ENCODE peak calls at places on chromosomes 16 and 17, in eight cellular contexts. T is fibroblast of pulmonary artery, I is upper lobe of left lung, F is GM06990, E is IMR-90, D is AG10803, V is A549, A is heart left ventricle. N is an unnamed sample.

GRCh38 chr17:6507535-6507934 is 48.8 kb downstream of the PITPNM3 start:
- DNase-seq in I (no peak), E (peak), F (no peak), A (no peak), D (peak), V (peak), T (peak), N (peak)

GRCh38 chr17:29572691-29573557 is 4.4 kb downstream of the TP53I13 start:
- DNase-seq in E (peak), T (peak), D (peak), F (no peak), V (no peak), I (peak), A (peak), N (peak)

GRCh38 chr17:27997522-27997921 is 45.0 kb upstream of the NLK start:
- DNase-seq in F (no peak), T (no peak), I (no peak), V (no peak), A (no peak), D (no peak), E (no peak), N (no peak)

GRCh38 chr16:75287708-75288107 is 36.3 kb upstream of the BCAR1 start:
- DNase-seq in T (no peak), F (no peak), D (no peak), A (no peak), V (no peak), I (no peak), E (no peak), N (no peak)

GRCh38 chr17:520447-521167 is 168.0 kb upstream of the RPH3AL start:
- DNase-seq in A (no peak), F (no peak), V (no peak), T (peak), I (no peak), D (no peak), E (peak), N (peak)

GRCh38 chr16:75580-76501 is 2.2 kb upstream of the MPG start:
- DNase-seq in E (peak), D (peak), A (peak), I (peak), T (peak), V (no peak), F (no peak), N (peak)

GRCh38 chr16:58348986-58349385 is 43.3 kb upstream of the GINS3 start:
- DNase-seq in V (no peak), E (no peak), T (no peak), D (no peak), A (no peak), I (no peak), F (no peak), N (no peak)

GRCh38 chr17:82019905-82020873 is 2.5 kb downstream of the CENPX start:
- DNase-seq in V (peak), I (peak), T (peak), A (peak), E (peak), F (peak), D (peak), N (peak)

GRCh38 chr17:80455328-80455710 is 21.1 kb downstream of the NPTX1 start:
- DNase-seq in T (no peak), D (no peak), E (peak), F (no peak), V (no peak), A (peak), I (no peak), N (no peak)

GRCh38 chr17:46833840-46834208 is 15.3 kb upstream of the WNT3 start:
- DNase-seq in E (no peak), D (no peak), T (no peak), A (no peak), I (no peak), V (no peak), F (no peak), N (no peak)

GRCh38 chr16:80174416-80174815 is 366.4 kb upstream of the DYNLRB2 start:
- DNase-seq in F (no peak), I (no peak), D (peak), E (peak), V (peak), A (no peak), T (peak), N (peak)

GRCh38 chr17:44322236-44322895 is 2.3 kb downstream of the SLC25A39 start:
- DNase-seq in T (no peak), A (no peak), V (no peak), E (no peak), F (no peak), D (no peak), I (no peak), N (no peak)

GRCh38 chr16:27476240-27476639 is 73.5 kb downstream of the GTF3C1 start:
- DNase-seq in E (peak), A (no peak), T (no peak), V (no peak), F (no peak), D (no peak), I (no peak), N (no peak)

GRCh38 chr16:74448990-74449389 is 27.7 kb upstream of the CLEC18B start:
- DNase-seq in F (no peak), A (peak), V (peak), E (peak), I (no peak), T (peak), D (peak), N (peak)

GRCh38 chr17:37512442-37513070 is 22.9 kb downstream of the DUSP14 start:
- DNase-seq in F (no peak), T (no peak), A (no peak), E (no peak), D (no peak), V (no peak), I (no peak), N (no peak)

GRCh38 chr17:44269795-44270320 is 1.9 kb upstream of the SLC4A1 start:
- DNase-seq in F (no peak), V (no peak), A (no peak), D (no peak), T (no peak), E (no peak), I (peak), N (no peak)

GRCh38 chr16:23987443-23987842 is 151.7 kb downstream of the PRKCB start:
- DNase-seq in E (no peak), F (peak), V (no peak), A (no peak), D (no peak), I (no peak), T (no peak), N (no peak)

GRCh38 chr17:57924677-57925076 is 30.5 kb downstream of the CUEDC1 start:
- DNase-seq in V (no peak), E (no peak), D (no peak), F (no peak), A (no peak), I (no peak), T (no peak), N (no peak)

GRCh38 chr17:45123930-45124796 is 8.2 kb downstream of the PLCD3 start:
- DNase-seq in F (no peak), I (no peak), V (peak), A (no peak), E (peak), D (peak), T (peak), N (peak)

GRCh38 chr17:69123626-69124025 is 18.1 kb downstream of the ABCA6 start:
- DNase-seq in T (no peak), I (no peak), V (no peak), E (no peak), D (no peak), A (no peak), F (no peak), N (no peak)

GRCh38 chr17:58402679-58403078 is 14.7 kb downstream of the RNF43 start:
- DNase-seq in I (no peak), T (peak), F (no peak), D (peak), A (no peak), V (no peak), E (no peak), N (peak)

GRCh38 chr17:39194985-39195524 is 2.4 kb downstream of the CACNB1 start:
- DNase-seq in E (no peak), I (no peak), A (no peak), D (no peak), T (no peak), V (no peak), F (no peak), N (no peak)

GRCh38 chr16:71565812-71566700 is 10.8 kb downstream of the TAT start:
- DNase-seq in F (peak), A (no peak), T (no peak), V (no peak), I (no peak), E (no peak), D (no peak), N (no peak)

GRCh38 chr17:60679287-60679686 is 1.6 kb downstream of the BCAS3 start:
- DNase-seq in I (no peak), T (no peak), D (no peak), E (no peak), A (no peak), V (no peak), F (no peak), N (no peak)

GRCh38 chr17:81599719-81600486 is 37.0 kb downstream of the NPLOC4 start:
- DNase-seq in E (peak), D (peak), A (peak), V (no peak), F (no peak), T (peak), I (peak), N (no peak)

DNA sequence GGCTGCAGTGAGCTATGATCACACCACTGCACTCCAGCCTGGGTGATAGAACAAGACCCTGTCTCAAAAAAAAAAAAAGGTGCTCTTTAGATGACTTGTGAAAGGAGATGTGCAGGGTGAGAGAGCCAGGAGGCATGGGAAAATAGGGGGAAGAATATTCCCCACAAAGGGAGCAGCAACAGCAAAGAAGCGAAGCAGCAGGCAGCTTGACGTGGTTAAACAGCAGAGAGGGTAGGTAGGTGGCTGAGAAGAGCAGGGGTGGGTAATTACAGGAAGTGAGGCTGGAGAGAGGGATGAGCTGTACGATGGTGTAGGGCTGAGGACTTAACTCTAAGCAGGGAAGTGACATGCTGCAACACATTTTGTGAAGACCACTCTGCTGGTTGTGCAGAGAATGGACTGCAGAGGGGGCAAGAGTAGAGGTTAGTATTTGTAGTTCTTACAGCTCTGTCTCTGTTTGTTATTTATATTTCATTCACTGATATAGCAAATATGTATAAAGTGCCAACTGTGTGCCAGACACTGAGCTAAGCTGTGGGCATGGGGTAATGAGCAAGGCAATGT is 1.6 kb downstream of the HEATR3 start:
- DNase-seq in E (peak), I (no peak), D (peak), F (no peak), T (peak), V (peak), A (no peak), N (peak)
- H3K4me3 ChIP-seq in E (no peak), I (peak), D (peak), F (peak), T (peak), V (peak), A (peak), N (no peak)

DNA sequence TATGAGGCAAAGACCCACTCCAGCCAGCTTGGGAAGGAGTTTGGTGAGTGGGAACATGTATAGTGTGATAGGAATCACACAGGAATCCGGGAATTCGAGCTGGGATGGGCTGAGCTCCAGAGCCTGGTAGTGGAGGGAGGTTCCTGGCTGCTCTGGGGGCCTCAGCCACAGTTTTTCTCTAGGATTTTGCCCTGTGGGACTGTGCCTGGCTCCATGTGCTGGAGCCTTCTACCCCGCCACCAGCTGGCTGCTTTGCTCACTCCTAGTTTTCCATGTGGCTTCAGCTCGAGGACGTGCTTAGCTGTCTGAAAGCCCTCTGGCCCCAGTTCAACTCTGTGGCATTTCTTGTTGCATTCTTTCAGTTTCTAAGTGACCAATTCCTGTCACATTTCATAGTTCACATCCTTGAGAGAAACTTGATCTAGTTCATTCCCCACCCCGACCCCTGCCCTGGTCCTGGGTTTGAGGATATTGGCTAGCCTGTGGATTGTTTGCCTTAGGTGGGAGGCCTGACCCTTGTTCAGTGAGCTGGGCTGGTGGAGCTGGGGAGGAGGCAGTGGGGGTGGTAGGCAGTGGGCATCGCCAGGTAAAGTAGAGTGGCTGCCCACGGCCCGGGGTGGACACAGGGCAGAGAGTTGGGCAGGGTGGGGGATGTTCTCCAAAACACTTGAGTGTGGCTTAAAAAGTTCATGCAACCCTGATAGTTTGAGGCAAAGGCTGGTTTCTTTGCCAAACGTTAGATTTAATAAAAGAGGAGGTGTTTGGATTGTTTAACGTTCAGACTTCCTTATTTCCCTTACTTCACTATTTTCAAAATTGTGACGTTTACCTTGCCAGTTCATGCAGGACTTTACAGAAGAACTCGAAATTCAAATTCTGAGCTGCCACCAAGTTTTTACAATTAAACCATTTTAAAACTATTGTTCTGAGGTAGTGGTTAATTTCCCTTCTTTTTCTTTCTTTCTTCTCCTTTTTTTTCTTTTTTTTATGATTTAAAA is 5.2 kb downstream of the SEC14L1 start:
- DNase-seq in T (peak), I (no peak), V (no peak), E (peak), A (peak), F (peak), D (peak), N (peak)
- TF ChIP-seq CTCF in T (peak), I (no peak), V (no peak), E (peak), A (peak), F (peak), D (peak), N (peak)

DNA sequence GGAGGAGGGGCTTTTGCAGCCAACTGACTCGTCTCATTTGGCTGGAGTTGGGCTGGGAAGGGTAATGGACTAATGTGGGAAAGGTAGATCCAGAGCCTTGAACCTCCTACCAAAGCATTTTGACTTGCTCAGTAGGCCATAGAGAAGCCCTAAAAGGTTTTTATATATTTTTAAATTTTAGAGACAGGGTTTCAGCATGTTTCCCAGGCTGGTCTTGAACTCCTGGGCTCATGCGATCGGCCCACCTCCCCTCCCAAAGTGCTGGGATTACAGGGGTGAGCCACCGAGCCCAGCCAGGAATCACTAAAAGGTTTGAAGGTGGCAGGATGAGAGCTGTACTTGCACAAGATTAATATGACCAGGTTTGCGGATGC is 2.0 kb upstream of the PITPNC1 start:
- DNase-seq in I (no peak), A (no peak), E (no peak), D (no peak), T (no peak), F (no peak), V (no peak), N (no peak)
- H3K4me3 ChIP-seq in I (no peak), A (no peak), E (no peak), D (no peak), T (no peak), F (no peak), V (no peak), N (no peak)

GRCh38 chr16:1667916-1668315 is 10.2 kb upstream of the JPT2 start:
- DNase-seq in E (no peak), T (no peak), F (no peak), I (no peak), V (no peak), A (peak), D (no peak), N (no peak)

GRCh38 chr16:1668612-1669319 is 9.3 kb upstream of the JPT2 start:
- DNase-seq in E (no peak), A (peak), I (no peak), F (no peak), T (no peak), D (no peak), V (no peak), N (no peak)

GRCh38 chr16:1669698-1670097 is 8.4 kb upstream of the JPT2 start:
- DNase-seq in T (no peak), V (no peak), D (no peak), F (no peak), E (no peak), A (peak), I (no peak), N (no peak)

GRCh38 chr16:1670866-1671265 is 7.2 kb upstream of the JPT2 start:
- DNase-seq in D (no peak), T (no peak), I (no peak), E (no peak), F (no peak), A (no peak), V (no peak), N (no peak)

DNA sequence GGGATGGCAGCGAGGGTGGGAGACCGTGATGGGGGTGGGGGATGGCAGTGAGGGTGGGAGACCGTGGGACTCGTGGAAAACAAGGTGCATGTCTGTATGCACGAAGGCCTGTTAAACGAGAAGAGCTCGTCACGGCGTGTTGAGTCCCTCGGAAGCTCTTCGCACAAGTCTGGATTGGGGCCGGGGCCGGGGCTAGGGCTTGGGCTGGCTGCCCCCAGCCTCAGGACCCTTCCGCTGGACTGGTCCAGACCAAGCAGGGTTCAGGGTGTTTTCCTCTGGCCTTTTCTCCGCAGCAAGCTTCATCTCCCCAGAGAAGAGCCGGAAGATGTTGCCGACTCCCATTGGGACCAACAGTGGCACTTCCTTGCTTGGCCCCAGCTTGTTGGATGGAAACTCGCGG is 7.7 kb upstream of the JPT2 start:
- DNase-seq in F (no peak), E (no peak), A (peak), I (no peak), D (no peak), V (no peak), T (no peak), N (no peak)
- TF ChIP-seq CTCF in F (no peak), E (no peak), A (no peak), I (no peak), D (no peak), V (no peak), T (no peak), N (no peak)

GRCh38 chr16:85170066-85171003 is 58.1 kb upstream of the CIBAR2 start:
- DNase-seq in I (peak), D (no peak), V (no peak), E (no peak), A (peak), T (no peak), F (no peak), N (no peak)

GRCh38 chr16:85166699-85167588 is 54.7 kb upstream of the CIBAR2 start:
- DNase-seq in T (no peak), V (no peak), I (no peak), F (no peak), D (no peak), E (no peak), A (peak), N (no peak)

GRCh38 chr16:85169333-85170065 is 57.2 kb upstream of the CIBAR2 start:
- DNase-seq in I (peak), V (no peak), D (peak), E (no peak), A (peak), T (peak), F (no peak), N (no peak)

GRCh38 chr16:85167589-85168537 is 55.6 kb upstream of the CIBAR2 start:
- DNase-seq in T (no peak), E (no peak), V (peak), A (peak), I (no peak), D (no peak), F (no peak), N (no peak)

GRCh38 chr16:85168732-85169256 is 56.5 kb upstream of the CIBAR2 start:
- DNase-seq in T (peak), D (peak), I (peak), A (peak), E (peak), V (no peak), F (no peak), N (peak)
- H3K4me3 ChIP-seq in T (peak), D (peak), I (peak), A (peak), E (no peak), V (peak), F (no peak), N (no peak)

DNA sequence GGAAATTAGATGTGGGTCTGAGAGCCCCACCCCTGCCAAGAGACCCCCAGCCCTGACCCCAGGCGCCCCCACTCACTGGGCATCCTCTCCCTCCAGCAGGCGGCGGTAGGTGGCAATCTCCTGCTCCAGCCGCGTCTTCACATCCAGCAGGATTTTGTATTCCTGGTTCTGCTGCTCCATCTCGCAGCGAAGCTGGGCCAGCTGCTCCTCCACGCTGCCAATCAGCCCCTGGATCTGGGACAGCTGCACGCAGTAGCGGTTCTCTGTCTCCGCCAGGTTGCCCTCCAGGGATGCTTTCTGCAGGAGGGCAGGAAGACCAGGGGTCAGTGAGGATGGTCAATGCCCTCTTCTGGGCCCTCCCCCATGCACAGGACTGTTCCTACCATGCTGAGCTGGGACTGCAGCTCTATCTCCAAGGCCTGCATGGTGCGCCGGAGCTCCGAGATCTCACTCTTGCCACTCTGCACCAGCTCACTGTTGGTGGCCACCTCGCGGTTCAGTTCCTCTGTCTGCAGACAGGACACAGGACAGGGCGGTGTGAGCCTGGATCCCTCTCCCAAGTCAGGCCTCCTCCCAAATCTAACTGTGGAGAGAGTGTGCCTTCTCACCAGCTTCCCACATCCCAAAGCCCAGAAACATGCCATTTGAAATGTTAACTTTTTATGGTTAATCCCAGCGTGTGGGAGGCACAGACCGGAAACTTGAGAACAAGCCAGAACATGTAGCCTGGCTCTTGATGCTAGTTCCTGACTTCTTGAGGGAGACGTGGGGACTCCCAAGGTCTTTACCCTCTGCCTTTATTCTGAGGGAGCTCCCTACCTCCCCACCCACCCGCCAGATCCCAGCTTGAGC is 3.6 kb downstream of the KRT17 start:
- DNase-seq in D (peak), I (no peak), T (peak), F (no peak), A (peak), V (no peak), E (no peak), N (peak)
- TF ChIP-seq CTCF in D (no peak), I (no peak), T (no peak), F (no peak), A (no peak), V (no peak), E (no peak), N (no peak)

GRCh38 chr17:31564291-31564690 is 172.8 kb downstream of the RAB11FIP4 start:
- DNase-seq in T (no peak), I (no peak), E (no peak), V (no peak), F (no peak), D (peak), A (no peak), N (no peak)
- H3K4me3 ChIP-seq in T (no peak), I (no peak), E (no peak), V (no peak), F (no peak), D (peak), A (no peak), N (peak)

N was measured in cardiac fibroblast.